ENCODE peak calls at places on chromosomes 7 and 10, in four cellular contexts. V is HCT116, E is astrocyte, B is BE2C. D is an unnamed sample.
A peak's percentile ranks its signal among the peaks of the same experiment; 100 is the strongest.

GRCh38 chr7:5350600-5351385 is 68.0 kb downstream of the SLC29A4 start:
- DNase-seq in V (no peak), E (no peak), B (no peak), D (no peak)

GRCh38 chr7:5450549-5451327 is 27.1 kb upstream of the TNRC18 start:
- DNase-seq in V (no peak), E (no peak), B (peak; percentile 71), D (peak; percentile 21)

GRCh38 chr7:3076700-3077099 is 33.0 kb upstream of the CARD11 start:
- DNase-seq in V (no peak), E (no peak), B (no peak), D (no peak)

GRCh38 chr10:17106991-17107390 is 22.6 kb downstream of the CUBN start:
- DNase-seq in V (no peak), E (no peak), B (no peak), D (no peak)

GRCh38 chr10:112375721-112376577 is 2.0 kb downstream of the ACSL5 start:
- DNase-seq in V (no peak), E (no peak), B (no peak), D (peak; percentile 67)

GRCh38 chr7:129434846-129435318 is 650 bp downstream of the STRIP2 start:
- DNase-seq in V (no peak), E (no peak), B (peak; percentile 32), D (peak; percentile 3)

GRCh38 chr10:79021948-79022499 is 46.7 kb upstream of the ZMIZ1 start:
- DNase-seq in V (no peak), E (no peak), B (no peak), D (no peak)

GRCh38 chr7:116356333-116356965 is 143.1 kb upstream of the CAV2 start:
- DNase-seq in V (no peak), E (no peak), B (no peak), D (no peak)

GRCh38 chr10:97542169-97543024 is 30.2 kb upstream of the ANKRD2 start:
- DNase-seq in V (peak; percentile 82), E (peak; percentile 97), B (peak; percentile 51), D (peak; percentile 91)

GRCh38 chr7:35261476-35262285 is 7.8 kb upstream of the TBX20 start:
- DNase-seq in V (no peak), E (no peak), B (no peak), D (no peak)

GRCh38 chr10:77165445-77166316 is 471.9 kb downstream of the KCNMA1 start:
- DNase-seq in V (peak; percentile 51), E (peak; percentile 39), B (peak; percentile 67), D (peak; percentile 39)

GRCh38 chr10:46247808-46248569 is 38.8 kb upstream of the ANTXRL start:
- DNase-seq in V (no peak), E (no peak), B (peak; percentile 89), D (no peak)

GRCh38 chr7:35722054-35722849 is 27.3 kb upstream of the HERPUD2 start:
- DNase-seq in V (no peak), E (no peak), B (no peak), D (no peak)

DNA sequence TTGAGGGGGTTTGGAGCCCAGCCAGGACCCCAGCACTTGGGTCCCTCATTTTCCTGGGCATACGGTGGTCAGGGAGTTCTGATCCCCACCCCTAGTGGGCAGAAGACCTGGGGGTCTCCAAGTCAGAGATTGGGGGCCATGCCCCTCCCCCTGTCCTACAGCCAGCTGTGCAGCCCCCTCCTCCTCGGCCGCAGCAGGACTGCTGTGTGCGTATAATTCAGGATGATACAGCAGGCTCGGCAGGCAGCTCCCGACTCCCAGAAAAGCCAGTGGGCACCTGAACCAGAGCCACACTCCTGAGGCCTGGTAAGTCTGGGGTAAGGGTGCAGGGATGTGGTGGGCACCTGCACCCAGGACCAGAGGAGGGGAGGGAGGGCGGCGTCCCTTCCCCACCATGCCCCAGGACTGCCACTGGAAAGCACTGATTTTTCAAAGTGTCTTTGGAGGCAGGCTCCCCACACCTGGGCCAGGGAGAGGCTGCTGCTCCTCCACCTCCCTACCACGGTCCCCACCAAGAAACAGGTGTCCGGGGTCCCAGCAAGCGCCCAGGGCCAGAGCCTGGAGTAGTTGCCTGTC is 1.9 kb downstream of the ELFN1 start:
- DNase-seq in V (no peak), E (no peak), B (no peak), D (no peak)
- H3K27me3 ChIP-seq in V (no peaks in the 10 kb centered on the region), E (peaks cover 9% of the 10 kb centered on the region), B (peaks cover 74% of the 10 kb centered on the region), D (peaks cover 14% of the 10 kb centered on the region)

GRCh38 chr7:50781894-50782293 is 802 bp downstream of the GRB10 start:
- DNase-seq in V (no peak), E (no peak), B (no peak), D (no peak)

GRCh38 chr7:50783801-50784507 is 1.3 kb upstream of the GRB10 start:
- DNase-seq in V (no peak), E (peak; percentile 48), B (no peak), D (no peak)

GRCh38 chr7:50783304-50783703 is 608 bp upstream of the GRB10 start:
- DNase-seq in V (no peak), E (no peak), B (no peak), D (no peak)

GRCh38 chr7:50781371-50781770 is 1.3 kb downstream of the GRB10 start:
- DNase-seq in V (no peak), E (no peak), B (no peak), D (no peak)

DNA sequence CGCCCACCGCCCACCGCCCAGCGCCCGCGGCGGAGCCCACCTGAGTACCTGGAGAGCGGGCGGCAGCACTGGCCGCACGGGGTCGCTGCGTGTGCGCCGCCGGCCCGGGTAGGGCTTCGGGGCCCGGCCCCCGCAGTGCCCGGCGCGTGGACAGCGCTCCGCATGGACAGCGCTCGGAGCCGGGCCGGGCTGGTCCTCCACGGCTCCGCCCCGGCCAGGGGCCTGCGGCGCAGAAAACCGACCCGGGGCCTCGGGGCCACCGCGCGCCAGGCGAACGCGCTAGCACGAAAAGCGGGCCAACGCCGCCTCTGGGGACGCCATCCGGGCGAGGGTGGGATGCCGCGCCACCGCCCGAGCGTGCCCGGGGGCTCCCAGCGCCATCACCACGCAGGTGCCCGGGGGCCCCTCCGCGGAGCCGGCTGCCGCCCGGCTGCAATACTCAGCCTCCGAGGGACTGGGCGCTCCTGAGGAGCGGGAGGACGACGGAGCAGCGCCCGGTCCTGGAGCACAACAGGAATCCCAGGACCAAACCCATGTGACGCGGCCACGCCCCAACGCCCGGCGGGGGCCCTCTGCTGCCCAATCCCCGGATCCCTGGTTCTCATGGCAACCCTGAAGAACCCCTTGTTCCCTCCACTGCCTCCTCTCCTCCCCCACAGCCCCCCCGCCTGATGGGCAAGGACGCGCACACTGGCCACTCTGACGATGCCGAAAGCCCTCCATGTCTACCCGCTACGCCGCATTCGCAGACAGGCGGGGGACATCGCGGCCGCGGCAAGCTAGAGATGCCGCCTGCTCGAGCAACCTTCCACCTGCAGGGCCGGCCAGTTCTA is at the start of gene GRB10:
- DNase-seq in V (no peak), E (no peak), B (no peak), D (no peak)
- H3K4me3 ChIP-seq in V (no peak within 1 kb of the TSS), E (peak within 1 kb of the TSS; percentile 46), B (no peak within 1 kb of the TSS), D (peak within 1 kb of the TSS; percentile 22)

DNA sequence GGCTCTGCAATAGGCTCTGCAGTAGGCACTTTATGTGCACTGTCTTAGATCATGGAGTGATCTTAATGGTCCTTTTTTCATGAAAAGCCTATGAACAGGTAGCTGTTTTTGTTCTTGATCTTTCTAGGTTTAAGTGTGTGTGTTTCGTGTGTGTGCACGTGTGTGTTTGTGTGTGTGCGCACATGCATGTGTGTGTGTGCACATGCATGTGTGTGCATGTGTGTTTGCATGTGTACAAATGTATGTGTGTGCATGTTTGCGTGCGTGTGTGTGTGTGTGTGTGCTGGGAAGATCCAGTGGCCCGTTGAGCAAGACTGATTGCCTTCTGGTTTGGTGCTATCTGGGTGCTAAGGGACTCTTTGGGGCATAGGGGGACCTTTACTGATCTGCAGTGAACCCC is 334.8 kb downstream of the GLRX3 start:
- DNase-seq in V (no peak), E (no peak), B (no peak), D (no peak)
- H3K27me3 ChIP-seq in V (no peaks in the 10 kb centered on the region), E (no peaks in the 10 kb centered on the region), B (no peaks in the 10 kb centered on the region), D (no peaks in the 10 kb centered on the region)

GRCh38 chr7:6531492-6532279 is 19.6 kb downstream of the GRID2IP start:
- DNase-seq in V (no peak), E (no peak), B (no peak), D (no peak)

GRCh38 chr7:6530626-6531491 is 20.4 kb downstream of the GRID2IP start:
- DNase-seq in V (no peak), E (no peak), B (no peak), D (no peak)

GRCh38 chr7:6529643-6530042 is 21.6 kb downstream of the GRID2IP start:
- DNase-seq in V (no peak), E (no peak), B (no peak), D (no peak)

GRCh38 chr7:6528401-6529130 is 22.7 kb downstream of the GRID2IP start:
- DNase-seq in V (no peak), E (no peak), B (no peak), D (no peak)

DNA sequence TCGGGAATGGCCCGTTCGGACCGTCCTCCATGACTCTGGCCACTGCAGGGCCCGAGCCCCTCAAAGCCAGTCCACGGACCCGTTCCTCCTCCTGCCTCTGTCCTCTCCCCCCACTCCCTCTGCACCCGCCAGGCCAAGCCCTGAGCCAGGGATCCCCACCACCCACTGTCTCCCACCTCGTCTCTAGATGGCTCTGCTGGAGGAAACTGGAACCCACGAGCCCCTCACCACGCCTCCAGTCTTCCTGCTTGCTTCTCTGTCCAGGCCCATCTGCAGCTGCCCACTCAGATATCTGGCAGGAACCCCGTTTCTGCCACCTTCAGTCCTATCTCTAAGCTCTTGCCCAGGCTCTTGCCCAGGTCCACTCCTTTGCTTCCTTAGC is 24.3 kb downstream of the GRID2IP start:
- DNase-seq in V (no peak), E (no peak), B (no peak), D (no peak)
- H3K4me3 ChIP-seq in V (no peak overlapping the region), E (peak overlapping the region; percentile 37), B (no peak overlapping the region), D (no peak overlapping the region)

DNA sequence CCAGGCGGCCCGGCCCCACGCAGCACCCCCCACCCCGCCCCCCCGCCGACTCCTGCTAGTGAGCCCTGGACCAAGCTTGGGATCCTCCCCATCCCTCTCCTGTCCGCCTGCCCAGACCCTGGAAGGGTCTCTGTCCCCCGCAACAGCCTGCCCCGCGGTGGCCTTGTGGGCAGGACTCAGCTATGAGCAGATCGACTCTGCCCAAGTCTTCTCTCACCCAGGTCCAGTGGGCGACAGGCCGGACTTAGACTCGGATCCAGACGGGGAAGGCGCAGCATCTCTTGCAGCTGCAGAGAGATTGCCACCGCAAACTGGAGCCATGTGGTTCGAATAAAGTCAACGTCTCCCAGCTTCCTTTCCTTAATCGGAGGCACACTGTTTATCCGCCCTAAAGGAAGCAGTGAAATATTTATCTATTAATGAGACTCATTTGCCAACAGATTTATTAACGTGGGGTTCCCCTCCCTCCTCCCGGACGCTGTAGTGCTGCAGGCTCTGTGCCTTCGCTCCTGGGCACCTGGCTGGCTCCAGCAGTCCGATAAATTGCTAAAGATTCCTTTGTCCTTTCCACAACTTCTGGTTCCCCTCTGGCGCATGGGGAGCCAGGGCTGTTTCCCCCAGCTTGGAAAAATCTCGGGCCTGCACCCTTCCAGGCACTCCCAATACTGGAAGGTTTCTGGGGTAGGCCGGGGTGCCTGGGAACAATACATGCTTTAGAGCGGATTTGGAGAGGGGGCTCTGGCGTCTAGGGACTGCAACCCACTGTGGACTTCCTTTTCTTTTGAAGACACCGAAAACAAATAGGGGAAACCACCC is 634 bp upstream of the HOXA7 start:
- DNase-seq in V (no peak), E (no peak), B (peak; percentile 2), D (no peak)
- H3K27me3 ChIP-seq in V (no peaks in the 10 kb centered on the region), E (peaks cover 92% of the 10 kb centered on the region), B (peaks cover 97% of the 10 kb centered on the region), D (no peaks in the 10 kb centered on the region)

DNA sequence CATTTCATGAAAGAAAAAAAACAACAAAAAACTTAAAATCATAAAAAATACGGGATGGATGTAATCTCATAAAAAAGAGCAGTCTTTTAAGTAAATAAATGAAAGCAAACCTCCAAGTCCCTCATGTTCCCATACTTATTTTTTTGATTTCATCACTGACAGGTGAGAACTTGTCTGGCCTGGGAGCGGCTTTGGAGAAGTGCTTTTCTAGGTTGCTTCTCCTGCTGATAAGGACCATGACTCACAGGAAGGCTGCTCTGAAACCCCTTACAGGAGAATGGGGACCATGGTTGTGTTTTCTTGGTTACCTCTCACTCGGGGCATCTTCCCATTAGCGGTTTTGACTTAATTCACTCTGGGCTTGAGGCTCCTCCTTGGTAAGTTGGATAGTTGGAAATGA is 237.4 kb downstream of the CAMK1D start:
- DNase-seq in V (no peak), E (no peak), B (no peak), D (no peak)
- H3K4me3 ChIP-seq in V (no peak overlapping the region), E (no peak overlapping the region), B (no peak overlapping the region), D (no peak overlapping the region)